ENCODE peak calls at places on chromosomes 16 and 17, in five cellular contexts. W, I, K, H and Z are unnamed samples.
A peak's percentile ranks its signal among the peaks of the same experiment; 100 is the strongest.

GRCh38 chr17:57806083-57806830 is 43.6 kb downstream of the MRPS23 start:
- DNase-seq in I (no peak), K (no peak), W (no peak), H (no peak), Z (no peak)

GRCh38 chr16:57735755-57736418 is at the start of gene KATNB1:
- DNase-seq in H (no peak), W (no peak), I (no peak), K (no peak), Z (no peak)

GRCh38 chr17:7703584-7704574 is 1.1 kb upstream of the EFNB3 start:
- DNase-seq in H (peak; percentile 36), W (peak; percentile 18), K (no peak), I (peak; percentile 77), Z (no peak)

GRCh38 chr16:397135-397661 is at the start of gene NME4:
- DNase-seq in I (peak; percentile 73), H (peak; percentile 78), W (no peak), K (no peak), Z (no peak)

GRCh38 chr17:79620207-79621038 is 9.6 kb upstream of the RBFOX3 start:
- DNase-seq in K (no peak), H (no peak), W (no peak), I (peak; percentile 46), Z (no peak)

GRCh38 chr16:29926675-29927522 is 873 bp upstream of the KCTD13 start:
- DNase-seq in I (peak; percentile 49), K (no peak), W (peak; percentile 35), H (peak; percentile 31), Z (no peak)

GRCh38 chr17:76485569-76485968 is 15.7 kb downstream of the RHBDF2 start:
- DNase-seq in W (no peak), H (no peak), I (no peak), K (no peak), Z (no peak)

GRCh38 chr16:88013091-88013609 is 61.9 kb downstream of the BANP start:
- DNase-seq in K (no peak), W (no peak), H (no peak), I (no peak), Z (no peak)

GRCh38 chr17:1789936-1790335 is 28.1 kb downstream of the SERPINF1 start:
- DNase-seq in I (no peak), H (no peak), K (no peak), W (no peak), Z (no peak)

GRCh38 chr16:49773534-49774486 is 82.1 kb downstream of the ZNF423 start:
- DNase-seq in W (no peak), K (no peak), H (no peak), I (no peak), Z (no peak)

GRCh38 chr17:1647802-1648581 is 1.7 kb downstream of the RILP start:
- DNase-seq in K (no peak), W (no peak), I (peak; percentile 85), H (no peak), Z (peak; percentile 12)

GRCh38 chr16:30571444-30572322 is at the start of gene ZNF688:
- DNase-seq in H (peak; percentile 97), I (peak; percentile 90), W (peak; percentile 93), K (peak; percentile 95), Z (peak; percentile 93)

GRCh38 chr17:76385892-76386786 is 1.7 kb downstream of the SPHK1 start:
- DNase-seq in H (peak; percentile 93), W (peak; percentile 85), K (no peak), I (peak; percentile 96), Z (peak; percentile 68)

GRCh38 chr17:15123593-15124590 is 141.2 kb downstream of the PMP22 start:
- DNase-seq in I (no peak), W (no peak), K (no peak), H (no peak), Z (no peak)

GRCh38 chr16:12182202-12182601 is 205.7 kb downstream of the SNX29 start:
- DNase-seq in W (no peak), H (no peak), K (no peak), I (no peak), Z (no peak)

GRCh38 chr17:48526986-48527741 is 3.6 kb downstream of the HOXB1 start:
- DNase-seq in W (no peak), I (peak; percentile 84), H (no peak), K (no peak), Z (no peak)

GRCh38 chr17:60941028-60941427 is 263.4 kb downstream of the BCAS3 start:
- DNase-seq in I (no peak), W (no peak), H (no peak), K (no peak), Z (no peak)

GRCh38 chr17:66841328-66841727 is 6.4 kb downstream of the CACNG5 start:
- DNase-seq in I (no peak), H (no peak), K (no peak), W (no peak), Z (no peak)

GRCh38 chr16:83159049-83159448 is 532.3 kb downstream of the CDH13 start:
- DNase-seq in H (no peak), I (no peak), K (no peak), W (no peak), Z (no peak)

GRCh38 chr17:1154704-1155103 is 25.1 kb downstream of the ABR start:
- DNase-seq in K (no peak), H (no peak), I (no peak), W (no peak), Z (no peak)

GRCh38 chr17:2172447-2172938 is 117.6 kb downstream of the HIC1 start:
- DNase-seq in I (no peak), H (no peak), K (no peak), W (no peak), Z (no peak)

GRCh38 chr17:42076797-42077559 is 21.3 kb downstream of the ZNF385C start:
- DNase-seq in K (no peak), H (no peak), I (no peak), W (no peak), Z (no peak)

GRCh38 chr17:79836952-79837887 is 2.0 kb downstream of the CBX4 start:
- DNase-seq in K (no peak), W (peak; percentile 88), I (peak; percentile 73), H (no peak), Z (peak; percentile 62)

GRCh38 chr16:51326131-51326856 is 175.2 kb upstream of the SALL1 start:
- DNase-seq in I (no peak), H (peak; percentile 9), W (no peak), K (no peak), Z (no peak)

GRCh38 chr16:66637806-66638205 is 33.3 kb downstream of the CMTM3 start:
- DNase-seq in H (no peak), W (no peak), K (no peak), I (no peak), Z (no peak)

GRCh38 chr16:66639091-66639885 is 34.8 kb downstream of the CMTM3 start:
- DNase-seq in I (no peak), H (no peak), W (no peak), K (no peak), Z (no peak)

GRCh38 chr16:66640724-66641314 is 36.3 kb downstream of the CMTM3 start:
- DNase-seq in K (no peak), W (peak; percentile 72), H (no peak), I (no peak), Z (no peak)

GRCh38 chr16:66636199-66636598 is 31.7 kb downstream of the CMTM3 start:
- DNase-seq in K (no peak), I (no peak), H (no peak), W (no peak), Z (no peak)

GRCh38 chr16:66641387-66641786 is 36.9 kb downstream of the CMTM3 start:
- DNase-seq in W (no peak), H (no peak), I (no peak), K (no peak), Z (no peak)
- TF ChIP-seq POLR2A in W (no peak), H (no peak), I (no peak), K (no peak), Z (no peak)

GRCh38 chr17:73616120-73616872 is 27.9 kb downstream of the SDK2 start:
- DNase-seq in W (no peak), I (no peak), K (no peak), H (no peak), Z (no peak)

GRCh38 chr17:73612074-73612473 is 32.2 kb downstream of the SDK2 start:
- DNase-seq in H (no peak), K (no peak), I (no peak), W (no peak), Z (no peak)

GRCh38 chr17:73611630-73612029 is 32.6 kb downstream of the SDK2 start:
- DNase-seq in W (no peak), K (no peak), I (no peak), H (no peak), Z (no peak)

GRCh38 chr17:73613947-73614655 is 30.1 kb downstream of the SDK2 start:
- DNase-seq in H (no peak), K (no peak), W (no peak), I (peak; percentile 64), Z (no peak)

GRCh38 chr17:73613271-73613941 is 30.8 kb downstream of the SDK2 start:
- DNase-seq in K (no peak), I (peak; percentile 78), W (no peak), H (no peak), Z (no peak)
- TF ChIP-seq SRF in K (no peak), I (no peak), W (no peak), H (no peak), Z (no peak)

GRCh38 chr17:18257747-18258355 is 687 bp downstream of the FLII start:
- DNase-seq in K (no peak), W (peak; percentile 53), H (peak; percentile 49), I (no peak), Z (no peak)

GRCh38 chr17:18256776-18257175 is 1.8 kb downstream of the FLII start:
- DNase-seq in I (no peak), W (no peak), H (no peak), K (no peak), Z (no peak)

GRCh38 chr17:18257268-18257681 is 1.3 kb downstream of the FLII start:
- DNase-seq in W (peak; percentile 26), I (no peak), K (no peak), H (no peak), Z (no peak)

GRCh38 chr17:18259621-18260331 is 686 bp upstream of the MIEF2 start:
- DNase-seq in K (no peak), W (peak; percentile 34), I (no peak), H (no peak), Z (peak; percentile 56)

GRCh38 chr17:18258356-18259038 is at the start of gene FLII:
- DNase-seq in K (no peak), H (peak; percentile 71), I (peak; percentile 83), W (peak; percentile 19), Z (no peak)
- TF ChIP-seq POLR2A in K (peak; percentile 80), H (peak; percentile 58), I (no peak), W (peak; percentile 81), Z (no peak)

DNA sequence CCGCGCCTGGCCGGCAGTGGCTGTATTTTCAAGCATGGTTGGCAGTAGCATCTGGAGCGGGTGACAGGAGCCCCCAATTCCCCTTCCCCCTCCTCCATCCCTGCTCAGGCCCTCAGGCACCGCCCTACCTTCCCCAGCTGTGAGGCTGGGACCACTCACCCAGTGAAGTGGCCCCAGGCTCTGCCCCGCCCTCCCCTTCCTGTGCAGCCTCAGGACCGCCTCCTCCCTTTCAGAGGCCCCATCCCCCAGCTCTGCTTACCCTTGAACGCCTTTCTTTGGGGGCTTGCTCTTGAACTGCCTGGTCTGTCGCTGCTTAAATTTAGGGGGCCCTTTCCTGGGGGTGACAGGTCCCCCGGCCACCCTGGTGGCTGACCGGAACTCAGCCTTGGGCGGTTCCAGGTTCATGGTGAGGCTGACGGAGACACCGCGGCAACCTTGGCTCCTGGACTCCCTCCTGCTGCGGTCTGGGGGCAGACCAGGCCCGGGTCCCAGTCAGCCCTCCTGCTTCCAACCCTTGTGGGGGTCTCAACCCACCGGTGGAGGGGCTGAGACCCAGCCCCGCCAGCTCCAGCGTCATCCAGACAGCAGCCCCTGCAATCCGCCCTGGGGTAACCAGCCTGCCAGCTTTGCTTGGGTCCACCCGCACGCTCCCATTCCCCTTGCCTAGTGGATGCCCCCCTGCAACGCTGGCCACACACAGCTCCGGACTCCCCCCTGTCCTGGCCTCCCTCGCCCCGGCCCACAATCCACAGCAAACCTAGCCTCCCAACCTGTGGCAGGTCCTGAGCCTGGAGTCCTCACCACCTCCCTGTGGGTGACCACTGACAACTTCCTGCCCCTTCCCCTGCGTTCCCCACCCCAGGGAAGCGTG is 3.2 kb downstream of the PDE6G start:
- DNase-seq in H (no peak), K (no peak), I (peak; percentile 77), W (no peak), Z (no peak)
- TF ChIP-seq SRF in H (no peak), K (no peak), I (no peak), W (no peak), Z (no peak)